ENCODE peak calls at places on chromosomes 3 and 15, in five cellular contexts. I is posterior cingulate gyrus, O is NCI-H460, Q is tibial artery, U is NCI-H1105 treated with DMSO at 0.1 percent for 48 hours. X is an unnamed sample.

GRCh38 chr3:142724682-142725351 is 983 bp downstream of the TRPC1 start:
- DNase-seq in I (peak), U (peak), O (peak), Q (peak), X (peak)

GRCh38 chr3:4421121-4421520 is 45.9 kb downstream of the SUMF1 start:
- DNase-seq in I (no peak), O (no peak), U (no peak), Q (no peak), X (no peak)

GRCh38 chr3:23877324-23877980 is 39.3 kb downstream of the NKIRAS1 start:
- DNase-seq in Q (no peak), I (no peak), O (peak), U (no peak), X (no peak)

GRCh38 chr15:98231696-98232440 is 271.4 kb downstream of the ARRDC4 start:
- DNase-seq in I (no peak), O (no peak), Q (no peak), U (no peak), X (no peak)

GRCh38 chr3:61343543-61343942 is 92.3 kb upstream of the FHIT start:
- DNase-seq in Q (no peak), I (no peak), O (no peak), U (no peak), X (no peak)

GRCh38 chr3:16455001-16455400 is 58.5 kb downstream of the RFTN1 start:
- DNase-seq in I (no peak), Q (no peak), U (no peak), O (no peak), X (no peak)

GRCh38 chr3:192887701-192888100 is 30.0 kb downstream of the MB21D2 start:
- DNase-seq in U (no peak), I (no peak), Q (no peak), O (no peak), X (no peak)

GRCh38 chr3:128794788-128795649 is 69.0 kb downstream of the RAB7A start:
- DNase-seq in U (peak), I (peak), O (peak), Q (peak), X (peak)

GRCh38 chr3:111392911-111393351 is 149.1 kb upstream of the CD96 start:
- DNase-seq in U (no peak), Q (no peak), O (no peak), I (no peak), X (no peak)

GRCh38 chr3:27376109-27376772 is 7.1 kb upstream of the NEK10 start:
- DNase-seq in O (no peak), U (no peak), I (no peak), Q (no peak), X (no peak)

GRCh38 chr15:74050127-74050526 is 32.2 kb downstream of the GOLGA6A start:
- DNase-seq in Q (no peak), O (no peak), U (no peak), I (no peak), X (no peak)

GRCh38 chr3:104908761-104909160 is 457.9 kb upstream of the ALCAM start:
- DNase-seq in I (no peak), O (no peak), Q (no peak), U (peak), X (no peak)

GRCh38 chr15:25177955-25178801 is 223.4 kb downstream of the SNRPN start:
- DNase-seq in O (no peak), U (no peak), I (peak), Q (peak), X (no peak)

GRCh38 chr3:117681619-117682018 is 972.0 kb downstream of the TUSC7 start:
- DNase-seq in O (no peak), U (no peak), Q (no peak), I (no peak), X (no peak)

GRCh38 chr15:67173786-67174185 is 80.7 kb downstream of the AAGAB start:
- DNase-seq in U (no peak), Q (no peak), O (no peak), I (no peak), X (no peak)

GRCh38 chr3:125334675-125335560 is 40.2 kb downstream of the ZNF148 start:
- DNase-seq in Q (no peak), O (no peak), I (no peak), U (no peak), X (no peak)

GRCh38 chr3:54188176-54188791 is 65.9 kb downstream of the CACNA2D3 start:
- DNase-seq in O (peak), I (no peak), Q (no peak), U (no peak), X (no peak)

GRCh38 chr3:108060331-108060730 is 30.5 kb downstream of the CD47 start:
- DNase-seq in Q (no peak), I (no peak), U (no peak), O (no peak), X (no peak)

GRCh38 chr3:185070491-185071335 is 82.1 kb downstream of the C3orf70 start:
- DNase-seq in U (no peak), I (no peak), O (no peak), Q (no peak), X (no peak)

GRCh38 chr15:74664028-74664616 is 31.7 kb downstream of the EDC3 start:
- DNase-seq in Q (peak), O (no peak), U (no peak), I (peak), X (no peak)

GRCh38 chr3:71955549-71956373 is 170.8 kb upstream of the PROK2 start:
- DNase-seq in O (peak), U (peak), Q (peak), I (peak), X (peak)

GRCh38 chr15:20340931-20341661 is 200.5 kb downstream of the GOLGA6L6 start:
- DNase-seq in O (no peak), Q (peak), I (peak), U (no peak), X (no peak)

GRCh38 chr3:192866804-192867203 is 50.9 kb downstream of the MB21D2 start:
- DNase-seq in Q (no peak), O (no peak), I (no peak), U (no peak), X (no peak)

GRCh38 chr3:38314112-38314766 is 32.1 kb downstream of the SLC22A14 start:
- DNase-seq in I (no peak), O (no peak), U (no peak), Q (no peak), X (no peak)

GRCh38 chr3:149898771-149899170 is 71.9 kb downstream of the PFN2 start:
- DNase-seq in Q (no peak), I (no peak), U (no peak), O (no peak), X (no peak)

GRCh38 chr3:78322780-78323179 is 1282.9 kb downstream of the ROBO2 start:
- DNase-seq in U (peak), Q (no peak), I (no peak), O (no peak), X (no peak)

GRCh38 chr15:68313501-68314390 is 36.2 kb downstream of the FEM1B start:
- DNase-seq in Q (peak), O (no peak), U (no peak), I (no peak), X (no peak)

GRCh38 chr3:128167973-128168674 is 14.8 kb downstream of the EEFSEC start:
- DNase-seq in I (no peak), Q (no peak), O (no peak), U (no peak), X (no peak)

GRCh38 chr3:129418041-129418973 is 10.1 kb downstream of the EFCAB12 start:
- DNase-seq in I (no peak), U (no peak), O (no peak), Q (no peak), X (no peak)

GRCh38 chr3:125585595-125586223 is 9.6 kb downstream of the OSBPL11 start:
- DNase-seq in Q (peak), I (peak), U (peak), O (peak), X (peak)

GRCh38 chr3:172846706-172847105 is 96.2 kb downstream of the ECT2 start:
- DNase-seq in Q (no peak), O (no peak), U (no peak), I (no peak), X (no peak)

GRCh38 chr15:89494941-89495637 is 1.3 kb downstream of the RHCG start:
- DNase-seq in Q (no peak), U (no peak), O (no peak), I (no peak), X (no peak)

GRCh38 chr3:52530918-52531635 is 2.6 kb downstream of the NT5DC2 start:
- DNase-seq in Q (no peak), I (peak), U (no peak), O (no peak), X (no peak)

GRCh38 chr3:179279837-179280236 is 28.9 kb upstream of the KCNMB3 start:
- DNase-seq in U (no peak), O (no peak), I (no peak), Q (no peak), X (no peak)

GRCh38 chr3:188889070-188889491 is 282.7 kb upstream of the TPRG1 start:
- DNase-seq in Q (peak), I (no peak), U (no peak), O (no peak), X (no peak)

GRCh38 chr3:129625071-129625874 is 18.8 kb upstream of the PLXND1 start:
- DNase-seq in Q (no peak), I (no peak), U (no peak), O (no peak), X (no peak)

GRCh38 chr15:50476143-50476542 is 51.9 kb downstream of the USP8 start:
- DNase-seq in I (no peak), Q (no peak), O (no peak), U (no peak), X (no peak)

GRCh38 chr15:68210821-68211655 is 5.9 kb upstream of the CALML4 start:
- DNase-seq in Q (peak), O (no peak), I (peak), U (peak), X (peak)

GRCh38 chr15:23690450-23690852 is 3.3 kb upstream of the NDN start:
- DNase-seq in O (no peak), I (peak), U (no peak), Q (peak), X (peak)